ENCODE peak calls at places on chromosomes 11 and 22, in ten cellular contexts. One of them, this sample, is unnamed.

GRCh38 chr11:134069426-134069921 is 602 bp downstream of the JAM3 start:
- DNase-seq in fibroblast of villous mesenchyme: peak; percentile 24
- DNase-seq in AG09319: no peak
- DNase-seq in neural progenitor cell: peak; percentile 71
- DNase-seq in foreskin keratinocyte: no peak
- DNase-seq in RWPE1: no peak
- DNase-seq in heart left ventricle: peak; percentile 50
- DNase-seq in bronchial epithelial cell: no peak
- DNase-seq in CD8-positive, alpha-beta T cell: no peak
- DNase-seq in A549: no peak
- DNase-seq in this sample: no peak

GRCh38 chr11:12163181-12163841 is 52.9 kb downstream of the MICAL2 start:
- DNase-seq in bronchial epithelial cell: no peak
- DNase-seq in foreskin keratinocyte: peak; percentile 75
- DNase-seq in AG09319: no peak
- DNase-seq in A549: peak; percentile 21
- DNase-seq in neural progenitor cell: no peak
- DNase-seq in heart left ventricle: peak; percentile 85
- DNase-seq in CD8-positive, alpha-beta T cell: no peak
- DNase-seq in RWPE1: no peak
- DNase-seq in fibroblast of villous mesenchyme: peak; percentile 74
- DNase-seq in this sample: no peak

GRCh38 chr11:67266424-67267187 is at the start of gene GRK2:
- DNase-seq in AG09319: no peak
- DNase-seq in fibroblast of villous mesenchyme: peak; percentile 44
- DNase-seq in RWPE1: no peak
- DNase-seq in bronchial epithelial cell: no peak
- DNase-seq in CD8-positive, alpha-beta T cell: peak; percentile 47
- DNase-seq in neural progenitor cell: peak; percentile 37
- DNase-seq in heart left ventricle: peak; percentile 66
- DNase-seq in A549: peak; percentile 60
- DNase-seq in foreskin keratinocyte: no peak
- DNase-seq in this sample: peak; percentile 42

GRCh38 chr11:64720167-64720566 is 2.8 kb downstream of the NRXN2 start:
- DNase-seq in AG09319: no peak
- DNase-seq in CD8-positive, alpha-beta T cell: no peak
- DNase-seq in fibroblast of villous mesenchyme: no peak
- DNase-seq in heart left ventricle: no peak
- DNase-seq in bronchial epithelial cell: no peak
- DNase-seq in RWPE1: no peak
- DNase-seq in A549: no peak
- DNase-seq in foreskin keratinocyte: no peak
- DNase-seq in neural progenitor cell: no peak
- DNase-seq in this sample: no peak

GRCh38 chr11:122879785-122880184 is 2.8 kb upstream of the JHY start:
- DNase-seq in heart left ventricle: no peak
- DNase-seq in fibroblast of villous mesenchyme: no peak
- DNase-seq in CD8-positive, alpha-beta T cell: no peak
- DNase-seq in A549: peak; percentile 10
- DNase-seq in RWPE1: no peak
- DNase-seq in AG09319: no peak
- DNase-seq in neural progenitor cell: peak; percentile 47
- DNase-seq in foreskin keratinocyte: no peak
- DNase-seq in bronchial epithelial cell: no peak
- DNase-seq in this sample: no peak

GRCh38 chr11:77074626-77075221 is 8.0 kb downstream of the CAPN5 start:
- DNase-seq in foreskin keratinocyte: no peak
- DNase-seq in A549: no peak
- DNase-seq in fibroblast of villous mesenchyme: no peak
- DNase-seq in CD8-positive, alpha-beta T cell: no peak
- DNase-seq in heart left ventricle: no peak
- DNase-seq in neural progenitor cell: no peak
- DNase-seq in RWPE1: no peak
- DNase-seq in bronchial epithelial cell: no peak
- DNase-seq in AG09319: no peak
- DNase-seq in this sample: no peak

GRCh38 chr11:86039094-86039493 is 29.8 kb downstream of the PICALM start:
- DNase-seq in RWPE1: no peak
- DNase-seq in foreskin keratinocyte: no peak
- DNase-seq in fibroblast of villous mesenchyme: no peak
- DNase-seq in A549: no peak
- DNase-seq in heart left ventricle: no peak
- DNase-seq in CD8-positive, alpha-beta T cell: no peak
- DNase-seq in neural progenitor cell: no peak
- DNase-seq in bronchial epithelial cell: no peak
- DNase-seq in AG09319: no peak
- DNase-seq in this sample: no peak

GRCh38 chr11:22338465-22338810 is 257 bp downstream of the SLC17A6 start:
- DNase-seq in AG09319: no peak
- DNase-seq in fibroblast of villous mesenchyme: no peak
- DNase-seq in bronchial epithelial cell: no peak
- DNase-seq in CD8-positive, alpha-beta T cell: no peak
- DNase-seq in heart left ventricle: no peak
- DNase-seq in neural progenitor cell: peak; percentile 5
- DNase-seq in foreskin keratinocyte: no peak
- DNase-seq in A549: no peak
- DNase-seq in RWPE1: no peak
- DNase-seq in this sample: no peak

GRCh38 chr11:19838994-19839768 is 126.5 kb downstream of the NAV2 start:
- DNase-seq in CD8-positive, alpha-beta T cell: no peak
- DNase-seq in AG09319: no peak
- DNase-seq in foreskin keratinocyte: no peak
- DNase-seq in heart left ventricle: no peak
- DNase-seq in fibroblast of villous mesenchyme: no peak
- DNase-seq in RWPE1: no peak
- DNase-seq in A549: peak; percentile 51
- DNase-seq in bronchial epithelial cell: no peak
- DNase-seq in neural progenitor cell: no peak
- DNase-seq in this sample: no peak

GRCh38 chr11:134036484-134037092 is 32.3 kb upstream of the JAM3 start:
- DNase-seq in RWPE1: no peak
- DNase-seq in neural progenitor cell: peak; percentile 47
- DNase-seq in foreskin keratinocyte: no peak
- DNase-seq in AG09319: no peak
- DNase-seq in A549: no peak
- DNase-seq in CD8-positive, alpha-beta T cell: peak; percentile 34
- DNase-seq in bronchial epithelial cell: no peak
- DNase-seq in heart left ventricle: no peak
- DNase-seq in fibroblast of villous mesenchyme: peak; percentile 29
- DNase-seq in this sample: no peak

GRCh38 chr11:18384157-18384641 is 10.2 kb upstream of the LDHA start:
- DNase-seq in CD8-positive, alpha-beta T cell: no peak
- DNase-seq in foreskin keratinocyte: no peak
- DNase-seq in neural progenitor cell: peak; percentile 12
- DNase-seq in AG09319: peak; percentile 77
- DNase-seq in bronchial epithelial cell: peak; percentile 79
- DNase-seq in heart left ventricle: peak; percentile 73
- DNase-seq in A549: peak; percentile 94
- DNase-seq in RWPE1: peak; percentile 69
- DNase-seq in fibroblast of villous mesenchyme: peak; percentile 97
- DNase-seq in this sample: peak; percentile 95

GRCh38 chr11:117195208-117195607 is 4.0 kb upstream of the TAGLN start:
- DNase-seq in AG09319: no peak
- DNase-seq in neural progenitor cell: no peak
- DNase-seq in A549: no peak
- DNase-seq in bronchial epithelial cell: no peak
- DNase-seq in foreskin keratinocyte: no peak
- DNase-seq in RWPE1: no peak
- DNase-seq in CD8-positive, alpha-beta T cell: no peak
- DNase-seq in fibroblast of villous mesenchyme: no peak
- DNase-seq in heart left ventricle: no peak
- DNase-seq in this sample: no peak

GRCh38 chr11:59223177-59223576 is 10.4 kb upstream of the MPEG1 start:
- DNase-seq in A549: no peak
- DNase-seq in neural progenitor cell: no peak
- DNase-seq in foreskin keratinocyte: no peak
- DNase-seq in bronchial epithelial cell: no peak
- DNase-seq in AG09319: no peak
- DNase-seq in RWPE1: no peak
- DNase-seq in fibroblast of villous mesenchyme: no peak
- DNase-seq in heart left ventricle: no peak
- DNase-seq in CD8-positive, alpha-beta T cell: no peak
- DNase-seq in this sample: no peak

GRCh38 chr11:24588075-24588474 is 91.2 kb downstream of the LUZP2 start:
- DNase-seq in RWPE1: peak; percentile 41
- DNase-seq in AG09319: no peak
- DNase-seq in CD8-positive, alpha-beta T cell: no peak
- DNase-seq in heart left ventricle: no peak
- DNase-seq in A549: no peak
- DNase-seq in foreskin keratinocyte: peak; percentile 70
- DNase-seq in fibroblast of villous mesenchyme: no peak
- DNase-seq in neural progenitor cell: no peak
- DNase-seq in bronchial epithelial cell: peak; percentile 91
- DNase-seq in this sample: peak; percentile 1

GRCh38 chr11:101885631-101886030 is 29.2 kb upstream of the CEP126 start:
- DNase-seq in heart left ventricle: no peak
- DNase-seq in foreskin keratinocyte: no peak
- DNase-seq in CD8-positive, alpha-beta T cell: no peak
- DNase-seq in RWPE1: no peak
- DNase-seq in A549: no peak
- DNase-seq in neural progenitor cell: no peak
- DNase-seq in fibroblast of villous mesenchyme: no peak
- DNase-seq in bronchial epithelial cell: no peak
- DNase-seq in AG09319: no peak
- DNase-seq in this sample: no peak

GRCh38 chr11:101881586-101881985 is 33.2 kb upstream of the CEP126 start:
- DNase-seq in foreskin keratinocyte: no peak
- DNase-seq in CD8-positive, alpha-beta T cell: no peak
- DNase-seq in heart left ventricle: no peak
- DNase-seq in neural progenitor cell: no peak
- DNase-seq in AG09319: no peak
- DNase-seq in A549: no peak
- DNase-seq in RWPE1: no peak
- DNase-seq in fibroblast of villous mesenchyme: no peak
- DNase-seq in bronchial epithelial cell: peak; percentile 23
- DNase-seq in this sample: no peak

GRCh38 chr11:101880208-101880607 is 34.6 kb upstream of the CEP126 start:
- DNase-seq in heart left ventricle: no peak
- DNase-seq in fibroblast of villous mesenchyme: peak; percentile 70
- DNase-seq in AG09319: no peak
- DNase-seq in CD8-positive, alpha-beta T cell: no peak
- DNase-seq in neural progenitor cell: peak; percentile 33
- DNase-seq in bronchial epithelial cell: peak; percentile 74
- DNase-seq in A549: peak; percentile 81
- DNase-seq in RWPE1: no peak
- DNase-seq in foreskin keratinocyte: peak; percentile 37
- DNase-seq in this sample: peak; percentile 66
- TF ChIP-seq CTCF in heart left ventricle: no peak
- TF ChIP-seq CTCF in fibroblast of villous mesenchyme: peak; percentile 54
- TF ChIP-seq CTCF in AG09319: peak; percentile 43
- TF ChIP-seq CTCF in CD8-positive, alpha-beta T cell: no peak
- TF ChIP-seq CTCF in neural progenitor cell: peak; percentile 46
- TF ChIP-seq CTCF in bronchial epithelial cell: peak; percentile 57
- TF ChIP-seq CTCF in A549: peak; percentile 48
- TF ChIP-seq CTCF in RWPE1: no peak
- TF ChIP-seq CTCF in foreskin keratinocyte: peak; percentile 65
- TF ChIP-seq CTCF in this sample: peak; percentile 33

DNA sequence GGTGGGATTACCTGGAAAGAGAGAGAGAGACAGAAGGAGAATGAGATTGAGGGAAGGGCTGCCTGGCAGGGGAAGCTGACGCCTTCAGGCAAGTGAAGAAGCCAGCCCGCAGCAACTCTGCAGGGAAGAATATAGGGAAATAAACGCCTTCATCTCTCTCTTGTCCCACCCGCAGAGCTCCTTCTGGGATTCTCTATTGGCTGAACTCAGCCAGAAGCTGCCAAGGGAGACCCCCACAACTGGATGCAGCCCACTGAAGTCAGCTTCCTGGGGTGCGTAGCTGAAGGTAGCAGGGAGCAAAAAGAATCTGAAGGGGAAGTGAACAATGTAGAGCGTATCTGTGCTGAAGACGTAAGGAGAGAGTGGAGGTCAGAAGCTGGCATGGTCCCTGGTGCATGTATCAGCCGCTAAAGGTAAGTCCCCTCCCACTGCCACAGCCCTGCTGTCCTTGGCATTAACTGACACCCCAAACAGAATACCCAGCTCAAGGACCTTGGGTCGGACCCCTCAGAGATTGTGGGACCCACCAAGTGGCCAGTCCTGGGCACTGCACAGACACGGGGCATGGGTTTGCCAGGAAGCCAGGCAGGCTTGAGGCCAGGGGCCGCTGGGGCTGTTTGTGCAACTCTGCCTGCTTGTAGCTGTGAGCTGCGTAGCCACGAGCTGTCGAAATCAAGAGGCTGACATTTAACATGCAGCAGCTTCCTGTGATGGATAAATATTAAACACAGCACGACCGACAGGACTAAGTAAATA is 469.9 kb downstream of the MN1 start:
- DNase-seq in fibroblast of villous mesenchyme: peak; percentile 45
- DNase-seq in RWPE1: no peak
- DNase-seq in CD8-positive, alpha-beta T cell: no peak
- DNase-seq in A549: peak; percentile 66
- DNase-seq in heart left ventricle: peak; percentile 70
- DNase-seq in bronchial epithelial cell: peak; percentile 21
- DNase-seq in neural progenitor cell: peak; percentile 72
- DNase-seq in foreskin keratinocyte: no peak
- DNase-seq in AG09319: no peak
- DNase-seq in this sample: peak; percentile 39
- TF ChIP-seq CTCF in fibroblast of villous mesenchyme: peak; percentile 50
- TF ChIP-seq CTCF in RWPE1: no peak
- TF ChIP-seq CTCF in CD8-positive, alpha-beta T cell: no peak
- TF ChIP-seq CTCF in A549: peak; percentile 30
- TF ChIP-seq CTCF in heart left ventricle: peak; percentile 21
- TF ChIP-seq CTCF in bronchial epithelial cell: peak; percentile 38
- TF ChIP-seq CTCF in neural progenitor cell: peak; percentile 53
- TF ChIP-seq CTCF in foreskin keratinocyte: peak; percentile 35
- TF ChIP-seq CTCF in AG09319: peak; percentile 36
- TF ChIP-seq CTCF in this sample: no peak

DNA sequence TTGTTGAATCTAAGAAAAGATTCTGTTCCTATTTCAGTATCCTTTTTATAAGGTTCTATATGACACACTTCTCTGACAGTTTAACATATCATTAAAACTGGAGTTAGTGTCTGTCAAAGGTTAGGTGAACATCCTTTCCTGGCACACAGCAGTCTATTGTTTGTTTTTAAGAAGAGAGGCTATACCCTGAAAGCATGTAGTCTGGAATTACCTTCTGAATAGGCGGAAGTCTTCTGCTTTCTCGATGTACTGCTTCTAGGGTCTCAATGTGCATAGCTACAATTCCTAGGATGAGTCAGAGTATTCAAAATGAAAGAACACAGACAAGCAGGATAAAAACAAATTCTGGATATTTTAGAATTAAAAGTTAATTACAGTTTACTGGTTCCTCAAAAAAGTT is 188.6 kb downstream of the SWAP70 start:
- DNase-seq in bronchial epithelial cell: no peak
- DNase-seq in heart left ventricle: no peak
- DNase-seq in AG09319: no peak
- DNase-seq in RWPE1: no peak
- DNase-seq in A549: no peak
- DNase-seq in foreskin keratinocyte: no peak
- DNase-seq in CD8-positive, alpha-beta T cell: no peak
- DNase-seq in fibroblast of villous mesenchyme: no peak
- DNase-seq in neural progenitor cell: no peak
- DNase-seq in this sample: no peak
- TF ChIP-seq CTCF in bronchial epithelial cell: no peak
- TF ChIP-seq CTCF in heart left ventricle: no peak
- TF ChIP-seq CTCF in AG09319: no peak
- TF ChIP-seq CTCF in RWPE1: no peak
- TF ChIP-seq CTCF in A549: no peak
- TF ChIP-seq CTCF in foreskin keratinocyte: no peak
- TF ChIP-seq CTCF in CD8-positive, alpha-beta T cell: no peak
- TF ChIP-seq CTCF in fibroblast of villous mesenchyme: no peak
- TF ChIP-seq CTCF in neural progenitor cell: no peak
- TF ChIP-seq CTCF in this sample: no peak

GRCh38 chr11:43278302-43278956 is 33.4 kb upstream of the API5 start:
- DNase-seq in CD8-positive, alpha-beta T cell: no peak
- DNase-seq in AG09319: no peak
- DNase-seq in foreskin keratinocyte: peak; percentile 34
- DNase-seq in A549: peak; percentile 49
- DNase-seq in bronchial epithelial cell: peak; percentile 10
- DNase-seq in fibroblast of villous mesenchyme: peak; percentile 13
- DNase-seq in RWPE1: peak; percentile 50
- DNase-seq in neural progenitor cell: peak; percentile 68
- DNase-seq in heart left ventricle: no peak
- DNase-seq in this sample: peak; percentile 28
- TF ChIP-seq CTCF in CD8-positive, alpha-beta T cell: no peak
- TF ChIP-seq CTCF in AG09319: no peak
- TF ChIP-seq CTCF in foreskin keratinocyte: peak; percentile 56
- TF ChIP-seq CTCF in A549: peak; percentile 44
- TF ChIP-seq CTCF in bronchial epithelial cell: no peak
- TF ChIP-seq CTCF in fibroblast of villous mesenchyme: peak; percentile 32
- TF ChIP-seq CTCF in RWPE1: peak; percentile 44
- TF ChIP-seq CTCF in neural progenitor cell: peak; percentile 51
- TF ChIP-seq CTCF in heart left ventricle: peak; percentile 28
- TF ChIP-seq CTCF in this sample: peak; percentile 14

This sample was measured in MCF 10A.